ENCODE peak calls at places on chromosomes 3 and 15, in five cellular contexts. U is GM12878, L is K562, V is HCT116, K is HepG2. X is an unnamed sample.

GRCh38 chr3:107064445-107065060 is 312.7 kb upstream of the CCDC54 start:
- DNase-seq in U (peak), L (peak), V (peak), K (peak), X (peak)

GRCh38 chr3:129867506-129868124 is 25.9 kb downstream of the TMCC1 start:
- DNase-seq in U (no peak), L (no peak), V (no peak), K (no peak), X (no peak)

GRCh38 chr3:130759692-130760338 is 13.2 kb upstream of the PIK3R4 start:
- DNase-seq in U (no peak), L (no peak), V (peak), K (peak), X (no peak)

GRCh38 chr15:45648521-45649200 is 13.8 kb downstream of the SQOR start:
- DNase-seq in U (no peak), L (no peak), V (peak), K (peak), X (no peak)

GRCh38 chr15:36798789-36799188 is 219.4 kb downstream of the CDIN1 start:
- DNase-seq in U (no peak), L (no peak), V (no peak), K (no peak), X (no peak)

GRCh38 chr3:110859340-110859739 is 212.3 kb upstream of the NECTIN3 start:
- DNase-seq in U (no peak), L (no peak), V (no peak), K (no peak), X (no peak)

GRCh38 chr15:52112203-52112750 is 298 bp downstream of the BCL2L10 start:
- DNase-seq in U (no peak), L (no peak), V (no peak), K (no peak), X (no peak)

GRCh38 chr15:82063055-82063454 is 17.2 kb upstream of the MEX3B start:
- DNase-seq in U (no peak), L (no peak), V (no peak), K (no peak), X (no peak)

GRCh38 chr3:138227650-138228049 is 40.5 kb downstream of the ARMC8 start:
- DNase-seq in U (no peak), L (no peak), V (no peak), K (no peak), X (no peak)

GRCh38 chr3:188595890-188596376 is 442.0 kb downstream of the LPP start:
- DNase-seq in U (no peak), L (no peak), V (no peak), K (no peak), X (no peak)

GRCh38 chr3:119304201-119304713 is 10.1 kb downstream of the ARHGAP31 start:
- DNase-seq in U (no peak), L (no peak), V (no peak), K (no peak), X (no peak)

GRCh38 chr3:194203482-194204035 is 67.6 kb downstream of the HES1 start:
- DNase-seq in U (no peak), L (no peak), V (no peak), K (no peak), X (peak)

GRCh38 chr15:69154684-69155083 is 5.8 kb upstream of the GLCE start:
- DNase-seq in U (no peak), L (no peak), V (no peak), K (no peak), X (no peak)

GRCh38 chr15:67192185-67192584 is 62.3 kb downstream of the AAGAB start:
- DNase-seq in U (no peak), L (no peak), V (no peak), K (no peak), X (no peak)

GRCh38 chr3:125186261-125186770 is 26.2 kb downstream of the SLC12A8 start:
- DNase-seq in U (no peak), L (no peak), V (no peak), K (no peak), X (peak)

GRCh38 chr15:80090879-80091503 is 31.5 kb downstream of the ZFAND6 start:
- DNase-seq in U (no peak), L (peak), V (no peak), K (no peak), X (no peak)

GRCh38 chr15:51499379-51499976 is 123.1 kb downstream of the DMXL2 start:
- DNase-seq in U (no peak), L (peak), V (peak), K (peak), X (no peak)

GRCh38 chr15:29736745-29737023 is 85.6 kb downstream of the TJP1 start:
- DNase-seq in U (no peak), L (no peak), V (peak), K (peak), X (peak)

GRCh38 chr3:177567833-177568232 is 370.6 kb upstream of the TBL1XR1 start:
- DNase-seq in U (no peak), L (no peak), V (no peak), K (no peak), X (no peak)

GRCh38 chr3:108030915-108031425 is 59.9 kb downstream of the CD47 start:
- DNase-seq in U (no peak), L (no peak), V (no peak), K (no peak), X (no peak)

GRCh38 chr3:7934362-7934761 is 567.3 kb upstream of the LMCD1 start:
- DNase-seq in U (no peak), L (no peak), V (no peak), K (no peak), X (no peak)

GRCh38 chr15:32796856-32797255 is 79.1 kb downstream of the GREM1 start:
- DNase-seq in U (no peak), L (no peak), V (no peak), K (no peak), X (no peak)

GRCh38 chr3:84108442-84108971 is 850.3 kb upstream of the CADM2 start:
- DNase-seq in U (no peak), L (no peak), V (no peak), K (peak), X (no peak)

GRCh38 chr15:88657326-88658069 is 18.7 kb downstream of the ISG20 start:
- DNase-seq in U (no peak), L (peak), V (peak), K (no peak), X (no peak)

GRCh38 chr3:146072824-146073223 is 88.2 kb downstream of the PLOD2 start:
- DNase-seq in U (no peak), L (no peak), V (no peak), K (no peak), X (no peak)

GRCh38 chr15:43329222-43329959 is 982 bp downstream of the LCMT2 start:
- DNase-seq in U (no peak), L (peak), V (no peak), K (no peak), X (peak)

GRCh38 chr15:76575177-76576078 is 238.9 kb downstream of the ISL2 start:
- DNase-seq in U (peak), L (no peak), V (no peak), K (no peak), X (no peak)

GRCh38 chr3:110646496-110646895 is 425.1 kb upstream of the NECTIN3 start:
- DNase-seq in U (no peak), L (no peak), V (no peak), K (no peak), X (no peak)

GRCh38 chr3:36075491-36075890 is 304.8 kb upstream of the STAC start:
- DNase-seq in U (no peak), L (no peak), V (no peak), K (no peak), X (no peak)

GRCh38 chr15:23564798-23565394 is 578 bp upstream of the MKRN3 start:
- DNase-seq in U (no peak), L (peak), V (no peak), K (no peak), X (no peak)

GRCh38 chr3:50671331-50671730 is 3.4 kb upstream of the DOCK3 start:
- DNase-seq in U (no peak), L (no peak), V (peak), K (no peak), X (no peak)

GRCh38 chr3:48141225-48142137 is 46.7 kb downstream of the CDC25A start:
- DNase-seq in U (no peak), L (no peak), V (no peak), K (no peak), X (no peak)

DNA sequence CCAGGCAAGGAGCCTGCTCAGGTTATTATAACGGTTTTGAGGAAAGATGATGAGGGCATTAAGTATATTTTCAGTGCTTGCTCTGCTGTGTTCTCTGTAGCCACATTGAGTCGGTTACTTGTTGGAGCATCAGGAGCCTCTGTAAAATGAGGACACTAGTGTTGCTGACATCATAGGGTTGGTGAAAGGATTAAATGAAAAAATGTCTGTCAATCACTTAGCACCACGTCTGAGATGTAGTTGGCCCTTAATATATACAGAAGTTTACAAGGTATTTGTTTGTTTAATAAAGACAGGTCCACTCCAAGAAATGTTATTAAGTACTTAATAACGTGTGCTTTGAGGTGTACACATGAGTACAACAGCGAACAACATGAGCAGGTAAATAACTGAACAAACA is 735 bp upstream of the SLC25A26 start:
- DNase-seq in U (no peak), L (no peak), V (no peak), K (no peak), X (no peak)
- H3K4me3 ChIP-seq in U (peak), L (no peak), V (peak), K (peak), X (peak)

GRCh38 chr3:46221368-46221767 is 13.3 kb upstream of the CCR1 start:
- DNase-seq in U (no peak), L (no peak), V (no peak), K (no peak), X (no peak)
- TF ChIP-seq ATF3 in U (no peak), L (no peak), V (no peak), K (no peak), X (no peak)

DNA sequence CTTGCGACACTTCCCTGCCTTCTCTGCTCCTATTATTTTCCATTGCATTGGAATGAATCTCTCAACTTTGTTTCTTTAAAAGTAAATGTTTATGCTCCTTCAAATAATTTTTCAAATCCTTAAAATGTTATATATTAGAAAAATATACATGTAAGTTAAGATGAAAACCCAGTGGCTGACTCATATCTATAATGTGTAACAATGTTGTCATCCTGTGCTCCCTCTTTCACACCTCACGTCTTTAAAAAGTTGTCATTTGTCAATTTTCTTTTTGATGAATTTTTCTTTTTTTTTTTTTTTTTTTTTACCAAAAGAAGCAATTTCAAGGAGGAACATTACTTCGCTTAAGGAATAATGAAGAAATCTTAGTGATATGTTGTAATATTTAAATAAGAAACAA is 3.7 kb downstream of the RBMS3 start:
- DNase-seq in U (no peak), L (no peak), V (no peak), K (no peak), X (no peak)
- H3K4me3 ChIP-seq in U (no peak), L (no peak), V (no peak), K (no peak), X (no peak)

GRCh38 chr3:124007186-124007585 is 15.3 kb upstream of the ROPN1 start:
- DNase-seq in U (no peak), L (no peak), V (no peak), K (no peak), X (no peak)
- TF ChIP-seq ATF3 in U (no peak), L (no peak), V (no peak), K (no peak), X (no peak)

GRCh38 chr15:63191895-63192603 is 2.6 kb downstream of the RAB8B start:
- DNase-seq in U (peak), L (no peak), V (no peak), K (no peak), X (no peak)
- H3K4me3 ChIP-seq in U (peak), L (no peak), V (no peak), K (no peak), X (no peak)

DNA sequence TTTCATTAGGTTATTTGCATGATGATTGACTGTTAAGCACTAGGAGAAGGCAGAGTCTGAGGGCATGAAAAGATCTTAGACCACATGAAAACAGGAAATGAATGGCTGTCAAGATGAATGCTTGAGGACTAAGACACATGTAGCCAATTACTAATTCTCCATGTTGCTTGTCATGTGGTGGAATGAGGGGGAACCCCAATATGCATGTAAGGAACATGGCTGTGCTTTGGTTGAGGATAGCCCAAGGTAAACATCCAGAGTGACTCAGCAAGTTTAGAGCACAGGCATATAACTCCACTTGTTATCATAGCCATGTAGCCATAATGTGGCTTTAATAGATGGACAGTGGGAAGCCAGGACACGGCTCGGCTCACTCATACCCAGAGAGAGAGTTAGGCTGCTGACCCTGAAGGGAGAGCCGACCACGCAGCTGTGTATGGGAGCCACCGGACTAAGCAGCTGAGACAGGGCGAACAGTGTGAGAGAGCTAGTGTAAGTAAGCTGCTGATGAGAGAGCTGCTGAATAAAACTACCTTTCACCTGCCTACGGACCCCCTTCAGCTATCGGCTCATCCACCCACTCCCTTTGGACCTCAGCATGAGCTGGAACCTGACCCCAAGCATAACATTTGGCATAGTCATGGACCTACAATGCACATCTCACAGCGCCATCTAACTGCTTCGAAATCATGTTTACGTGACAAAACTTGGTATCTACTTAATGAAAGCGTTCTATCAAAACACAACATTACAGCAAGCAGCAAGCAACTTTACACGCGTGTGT is 37.6 kb downstream of the ANO10 start:
- DNase-seq in U (no peak), L (peak), V (no peak), K (no peak), X (no peak)
- TF ChIP-seq ATF3 in U (no peak), L (no peak), V (no peak), K (no peak), X (no peak)

GRCh38 chr3:100710355-100711198 is 1.3 kb downstream of the TFG start:
- DNase-seq in U (peak), L (peak), V (peak), K (peak), X (no peak)
- H3K4me3 ChIP-seq in U (peak), L (peak), V (peak), K (peak), X (peak)

X was measured in H1.